ENCODE peak calls at places on chromosomes 13 and 19, in eight cellular contexts. S, C, D, G, Q, F, I and K are unnamed samples. For H3K27me3, the result is how much of the 10 kb centered on the place peaks cover.

GRCh38 chr19:1827566-1828278 is 15.6 kb upstream of the ATP8B3 start:
- DNase-seq in S (no peak), C (no peak), D (no peak), G (no peak), Q (no peak), F (no peak), I (no peak), K (no peak)

GRCh38 chr19:40228863-40229262 is 2.4 kb upstream of the CCNP start:
- DNase-seq in S (no peak), C (no peak), D (no peak), G (no peak), Q (no peak), F (no peak), I (no peak), K (no peak)

GRCh38 chr19:23415034-23415433 is 19.8 kb upstream of the ZNF91 start:
- DNase-seq in S (no peak), C (no peak), D (no peak), G (no peak), Q (no peak), F (no peak), I (peak), K (no peak)

GRCh38 chr13:97125810-97126738 is 96.1 kb upstream of the MBNL2 start:
- DNase-seq in S (no peak), C (no peak), D (no peak), G (no peak), Q (no peak), F (peak), I (no peak), K (no peak)

GRCh38 chr19:42068756-42069571 is 1.0 kb downstream of the GRIK5 start:
- DNase-seq in S (no peak), C (no peak), D (no peak), G (no peak), Q (no peak), F (no peak), I (peak), K (no peak)

GRCh38 chr13:66933994-66934393 is 296.1 kb downstream of the PCDH9 start:
- DNase-seq in S (no peak), C (no peak), D (no peak), G (no peak), Q (no peak), F (peak), I (no peak), K (no peak)

GRCh38 chr19:45404557-45405434 is at the start of gene PPP1R13L:
- DNase-seq in S (peak), C (peak), D (peak), G (peak), Q (peak), F (peak), I (peak), K (no peak)

GRCh38 chr19:13881692-13882418 is 4.9 kb downstream of the NANOS3 start:
- DNase-seq in S (no peak), C (no peak), D (no peak), G (peak), Q (no peak), F (peak), I (peak), K (no peak)

GRCh38 chr13:32209670-32210069 is 105.5 kb downstream of the ZAR1L start:
- DNase-seq in S (no peak), C (no peak), D (no peak), G (no peak), Q (no peak), F (no peak), I (no peak), K (no peak)

GRCh38 chr19:12825259-12826131 is 8.9 kb downstream of the RTBDN start:
- DNase-seq in S (no peak), C (no peak), D (no peak), G (no peak), Q (peak), F (peak), I (peak), K (no peak)

GRCh38 chr19:49637865-49638350 is 2.0 kb downstream of the RRAS start:
- DNase-seq in S (peak), C (peak), D (peak), G (no peak), Q (peak), F (peak), I (peak), K (no peak)
- H3K4me3 ChIP-seq in S (no peak), C (peak), D (peak), G (no peak), Q (peak), F (no peak), I (peak), K (no peak)

DNA sequence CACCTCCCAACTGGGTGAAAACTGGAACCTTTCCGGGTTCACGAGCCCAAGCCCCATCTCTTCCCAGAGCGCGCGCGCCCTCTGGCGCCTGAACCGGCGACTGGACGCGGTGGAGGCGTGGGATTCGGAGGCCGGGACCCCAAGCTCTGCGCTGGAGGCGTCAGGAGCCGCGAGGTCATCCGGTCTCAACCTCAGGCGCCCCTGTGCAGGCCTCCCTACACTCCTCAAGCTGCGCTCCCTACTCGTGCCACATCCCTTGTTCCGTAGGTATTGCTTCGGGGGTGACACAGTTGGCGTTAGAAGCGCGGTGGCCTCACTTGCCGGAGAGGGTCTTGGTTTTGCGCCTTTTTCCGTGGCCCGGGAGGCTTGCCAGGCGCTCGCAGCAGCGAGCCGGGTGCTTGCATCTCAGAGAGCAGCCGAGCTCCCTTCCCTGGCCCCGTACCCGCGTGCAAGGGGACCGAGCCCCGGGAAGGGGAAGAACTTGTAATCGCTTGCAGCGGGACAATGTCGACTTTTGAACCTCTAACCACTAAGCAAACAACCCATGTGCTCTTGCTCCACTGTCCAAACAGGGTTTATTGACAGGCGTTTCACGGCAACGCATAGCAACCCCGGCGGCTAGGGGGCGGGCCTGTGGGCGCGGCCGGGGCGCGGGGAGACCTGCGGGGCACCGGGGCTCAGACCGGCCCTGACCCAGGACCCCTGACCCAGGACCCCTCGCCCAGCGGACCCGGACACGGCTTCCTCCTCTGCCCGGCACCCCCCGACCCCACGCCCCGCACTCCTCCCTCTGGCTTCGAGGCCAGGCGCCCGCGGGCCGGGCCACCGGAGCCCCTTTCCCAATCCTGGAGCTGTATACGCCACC is 8.5 kb downstream of the CDX2 start:
- DNase-seq in S (peak), C (peak), D (peak), G (peak), Q (peak), F (peak), I (peak), K (no peak)
- H3K27me3 ChIP-seq in S (under half), C (under half), D (half or more), G (under half), Q (half or more), F (half or more), I (half or more), K (under half)

DNA sequence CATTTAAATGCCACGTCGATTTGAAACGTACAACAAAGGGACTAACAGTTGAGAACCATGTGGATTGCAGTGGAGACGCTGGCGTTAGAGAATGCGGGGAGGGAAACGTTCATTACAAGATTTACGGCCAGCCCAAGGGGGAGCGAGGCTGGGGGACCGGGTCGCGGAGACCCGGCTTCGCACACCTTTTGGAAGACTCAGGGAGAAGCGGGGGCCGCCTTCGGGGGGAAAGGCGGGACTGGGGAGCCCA is 20.8 kb upstream of the OR10H1 start:
- DNase-seq in S (no peak), C (peak), D (no peak), G (no peak), Q (no peak), F (no peak), I (no peak), K (no peak)
- H3K4me3 ChIP-seq in S (peak), C (peak), D (peak), G (peak), Q (peak), F (no peak), I (no peak), K (peak)

GRCh38 chr19:33686687-33687541 is 65.2 kb downstream of the CHST8 start:
- DNase-seq in S (no peak), C (no peak), D (no peak), G (no peak), Q (no peak), F (no peak), I (no peak), K (no peak)
- H3K27me3 ChIP-seq in S (under half), C (under half), D (half or more), G (under half), Q (half or more), F (under half), I (under half), K (under half)

DNA sequence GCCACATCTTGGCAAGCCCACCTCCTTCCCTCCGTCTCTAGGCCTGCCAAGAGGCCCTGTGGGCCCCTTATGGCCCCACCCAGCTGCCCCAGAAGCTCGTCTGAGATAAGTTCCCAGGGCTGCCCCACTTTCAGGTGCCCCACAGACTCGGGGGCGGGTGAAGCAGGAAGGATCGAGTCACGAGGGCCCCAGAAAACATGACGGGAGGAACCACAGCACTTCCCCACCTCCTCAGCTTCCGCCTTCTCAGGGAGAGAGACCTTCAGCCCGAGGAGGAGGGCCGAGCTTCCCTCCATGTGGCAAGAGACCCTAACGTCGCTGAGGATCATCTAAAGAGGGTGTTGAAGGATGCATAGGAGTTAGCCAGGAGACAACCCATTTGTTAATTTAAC is 4.5 kb upstream of the IL12RB1 start:
- DNase-seq in S (no peak), C (no peak), D (peak), G (peak), Q (peak), F (no peak), I (no peak), K (peak)
- H3K4me3 ChIP-seq in S (no peak), C (no peak), D (no peak), G (no peak), Q (no peak), F (no peak), I (no peak), K (no peak)

GRCh38 chr19:58352760-58353671 is at the start of gene A1BG:
- DNase-seq in S (no peak), C (no peak), D (no peak), G (no peak), Q (no peak), F (no peak), I (no peak), K (no peak)
- H3K27me3 ChIP-seq in S (under half), C (under half), D (half or more), G (under half), Q (half or more), F (under half), I (under half), K (under half)

DNA sequence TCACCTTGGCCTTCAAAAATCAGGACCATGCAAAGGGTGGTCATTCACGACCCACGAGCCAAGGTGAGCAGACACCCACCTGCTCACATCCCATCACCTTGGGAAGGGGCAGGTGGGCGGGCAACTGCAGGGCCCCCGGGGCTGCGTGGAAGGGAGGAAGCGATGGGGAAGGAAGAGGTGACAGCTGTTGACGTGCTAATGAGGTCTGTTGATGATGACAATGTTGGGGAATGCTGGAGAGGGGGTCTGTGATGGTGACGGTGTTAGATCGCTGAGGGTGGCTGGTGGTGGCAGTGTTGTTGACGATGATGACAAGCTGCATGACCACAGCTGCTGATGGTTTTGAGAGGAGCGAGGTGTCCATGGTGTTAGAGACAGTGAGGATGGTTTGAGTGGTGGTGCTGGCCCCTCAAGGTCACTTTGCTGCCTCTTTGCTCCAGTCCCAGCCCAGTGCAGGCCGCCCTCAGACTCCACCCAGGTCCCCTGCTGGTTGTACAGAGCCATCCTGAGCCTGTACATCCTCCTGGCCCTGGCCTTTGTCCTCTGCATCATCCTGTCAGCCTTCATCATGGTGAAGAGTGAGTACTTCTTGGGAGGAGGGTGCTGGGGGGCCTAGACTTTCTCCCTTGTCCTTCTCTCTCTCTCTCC is 898 bp downstream of the MCEMP1 start:
- DNase-seq in S (no peak), C (no peak), D (no peak), G (no peak), Q (no peak), F (no peak), I (no peak), K (no peak)
- H3K4me3 ChIP-seq in S (no peak), C (no peak), D (no peak), G (no peak), Q (peak), F (no peak), I (no peak), K (no peak)